ENCODE peak calls at places on chromosomes 7 and 10, in four cellular contexts. One of them, this sample, is unnamed.

GRCh38 chr7:80231719-80232118 is 97.1 kb downstream of the GNAI1 start:
- DNase-seq in HL-60: no peak
- DNase-seq in GM12878: no peak
- DNase-seq in K562: no peak
- DNase-seq in this sample: no peak

GRCh38 chr10:47350671-47351640 is 2.8 kb downstream of the RBP3 start:
- DNase-seq in HL-60: no peak
- DNase-seq in GM12878: no peak
- DNase-seq in K562: no peak
- DNase-seq in this sample: no peak

GRCh38 chr10:95229724-95230627 is 35.9 kb downstream of the ACSM6 start:
- DNase-seq in HL-60: no peak
- DNase-seq in GM12878: no peak
- DNase-seq in K562: no peak
- DNase-seq in this sample: no peak

GRCh38 chr7:41700044-41700471 is 2.8 kb downstream of the INHBA start:
- DNase-seq in HL-60: no peak
- DNase-seq in GM12878: no peak
- DNase-seq in K562: no peak
- DNase-seq in this sample: no peak

GRCh38 chr7:28855538-28856217 is 102.5 kb downstream of the TRIL start:
- DNase-seq in HL-60: no peak
- DNase-seq in GM12878: no peak
- DNase-seq in K562: no peak
- DNase-seq in this sample: no peak

GRCh38 chr10:98273454-98273850 is 5.5 kb upstream of the LOXL4 start:
- DNase-seq in HL-60: no peak
- DNase-seq in GM12878: no peak
- DNase-seq in K562: no peak
- DNase-seq in this sample: no peak

GRCh38 chr7:117995850-117996650 is 122.8 kb upstream of the CTTNBP2 start:
- DNase-seq in HL-60: no peak
- DNase-seq in GM12878: no peak
- DNase-seq in K562: no peak
- DNase-seq in this sample: no peak

GRCh38 chr10:50336140-50336539 is 84.8 kb upstream of the ASAH2 start:
- DNase-seq in HL-60: no peak
- DNase-seq in GM12878: no peak
- DNase-seq in K562: no peak
- DNase-seq in this sample: no peak

GRCh38 chr7:79868010-79868409 is 266.6 kb upstream of the GNAI1 start:
- DNase-seq in HL-60: no peak
- DNase-seq in GM12878: no peak
- DNase-seq in K562: no peak
- DNase-seq in this sample: no peak

GRCh38 chr7:40324889-40325288 is 190.1 kb downstream of the SUGCT start:
- DNase-seq in HL-60: no peak
- DNase-seq in GM12878: no peak
- DNase-seq in K562: no peak
- DNase-seq in this sample: no peak

GRCh38 chr7:154380771-154381170 is 328.6 kb downstream of the DPP6 start:
- DNase-seq in HL-60: no peak
- DNase-seq in GM12878: no peak
- DNase-seq in K562: no peak
- DNase-seq in this sample: no peak

GRCh38 chr7:131504157-131504899 is 52.1 kb downstream of the PODXL start:
- DNase-seq in HL-60: no peak
- DNase-seq in GM12878: no peak
- DNase-seq in K562: no peak
- DNase-seq in this sample: no peak

GRCh38 chr7:87116315-87116714 is 35.9 kb upstream of the DMTF1 start:
- DNase-seq in HL-60: no peak
- DNase-seq in GM12878: no peak
- DNase-seq in K562: no peak
- DNase-seq in this sample: no peak

GRCh38 chr7:85186521-85187241 is at the start of gene SEMA3D:
- DNase-seq in HL-60: peak; percentile 16
- DNase-seq in GM12878: no peak
- DNase-seq in K562: peak; percentile 13
- DNase-seq in this sample: peak; percentile 48

GRCh38 chr7:52715701-52716100 is 319.7 kb upstream of the POM121L12 start:
- DNase-seq in HL-60: no peak
- DNase-seq in GM12878: no peak
- DNase-seq in K562: no peak
- DNase-seq in this sample: no peak

GRCh38 chr10:91339729-91340128 is 70.4 kb upstream of the HECTD2 start:
- DNase-seq in HL-60: no peak
- DNase-seq in GM12878: no peak
- DNase-seq in K562: no peak
- DNase-seq in this sample: no peak

GRCh38 chr7:70855373-70855772 is 276.6 kb upstream of the GALNT17 start:
- DNase-seq in HL-60: no peak
- DNase-seq in GM12878: no peak
- DNase-seq in K562: no peak
- DNase-seq in this sample: no peak

GRCh38 chr10:32971536-32972091 is 13.6 kb upstream of the ITGB1 start:
- DNase-seq in HL-60: no peak
- DNase-seq in GM12878: no peak
- DNase-seq in K562: peak; percentile 45
- DNase-seq in this sample: no peak

DNA sequence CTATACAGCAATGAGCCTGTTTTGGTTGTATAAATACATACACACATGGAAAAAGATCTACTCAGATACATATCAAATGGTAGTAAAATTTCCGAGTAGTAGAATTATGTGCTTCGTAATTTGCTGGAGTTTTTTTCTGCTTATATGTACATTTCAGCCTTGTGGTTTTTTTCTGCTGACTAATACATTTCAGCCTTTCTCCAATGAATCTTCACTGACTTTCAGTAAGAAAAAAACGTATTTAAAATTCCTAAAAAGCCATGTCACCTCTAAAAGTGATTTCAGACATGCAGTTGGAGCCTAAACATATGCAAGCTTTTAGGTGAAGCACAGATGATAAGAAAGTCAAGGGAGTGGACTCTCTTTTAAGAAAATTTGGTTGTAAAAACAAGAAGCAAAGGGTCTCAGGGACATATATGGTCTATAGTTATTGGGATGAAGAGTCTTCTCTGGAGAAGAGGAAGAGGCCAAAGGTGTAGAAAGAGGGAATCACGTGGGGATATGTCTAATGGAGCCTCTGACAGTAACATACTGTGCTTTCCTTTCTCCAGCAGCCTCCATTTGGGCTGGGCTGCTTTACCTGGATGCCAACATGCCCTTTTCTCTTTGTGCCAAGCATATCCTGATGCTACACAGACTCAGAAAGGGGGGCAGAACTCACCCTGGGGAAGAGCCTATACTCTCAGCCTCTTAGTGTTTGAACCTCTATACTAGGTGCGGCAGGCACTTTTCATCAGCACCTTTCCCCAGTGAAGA is 2.4 kb downstream of the AMPH start:
- DNase-seq in HL-60: no peak
- DNase-seq in GM12878: no peak
- DNase-seq in K562: no peak
- DNase-seq in this sample: no peak
- TF ChIP-seq SPI1 in HL-60: no peak
- TF ChIP-seq SPI1 in GM12878: no peak
- TF ChIP-seq SPI1 in K562: no peak
- TF ChIP-seq SPI1 in this sample: no peak

DNA sequence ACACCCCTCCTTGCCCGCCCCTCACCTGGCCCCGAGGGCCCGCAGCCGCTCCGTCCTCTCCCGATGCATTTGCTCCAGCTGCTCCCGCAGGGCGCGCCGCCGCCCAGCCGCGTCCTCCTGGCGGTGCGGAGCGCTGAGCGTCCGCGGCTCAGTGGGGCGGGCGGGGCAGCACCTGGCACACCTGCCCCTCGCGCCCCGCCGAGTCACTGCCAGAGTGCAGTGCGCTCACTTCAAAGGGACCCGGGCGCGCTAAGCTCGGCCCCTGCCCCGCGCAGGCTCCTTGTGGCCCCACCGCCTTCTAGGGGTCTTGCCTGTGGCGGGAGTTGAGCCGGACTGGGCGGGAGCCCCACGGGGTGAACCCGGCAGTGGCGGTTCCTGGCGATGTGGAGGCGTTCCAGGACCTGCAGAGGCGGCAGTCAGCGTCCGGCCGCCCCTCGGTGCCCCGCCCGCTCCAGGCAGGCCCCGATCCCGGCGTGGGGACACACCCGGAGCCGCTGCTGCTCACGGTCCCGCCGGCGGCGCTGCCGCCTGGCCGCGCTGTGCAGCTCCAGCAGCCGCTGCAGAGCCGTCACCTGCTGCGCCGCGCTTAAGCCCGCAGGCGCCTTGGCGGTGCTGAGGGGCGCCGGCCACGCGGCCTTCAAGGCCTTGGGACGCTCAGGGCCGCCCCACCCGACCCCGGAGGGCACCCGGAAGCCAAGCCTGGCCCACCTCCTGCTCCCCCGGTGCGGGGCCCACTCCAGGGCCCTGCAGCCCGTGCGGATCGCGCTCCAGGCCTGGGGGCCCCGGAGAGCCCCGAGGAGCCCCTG is 6.7 kb downstream of the ATP6V1F start:
- DNase-seq in HL-60: peak; percentile 38
- DNase-seq in GM12878: no peak
- DNase-seq in K562: no peak
- DNase-seq in this sample: peak; percentile 74
- TF ChIP-seq POLR2AphosphoS5 in HL-60: no peak
- TF ChIP-seq POLR2AphosphoS5 in GM12878: no peak
- TF ChIP-seq POLR2AphosphoS5 in K562: no peak
- TF ChIP-seq POLR2AphosphoS5 in this sample: no peak

DNA sequence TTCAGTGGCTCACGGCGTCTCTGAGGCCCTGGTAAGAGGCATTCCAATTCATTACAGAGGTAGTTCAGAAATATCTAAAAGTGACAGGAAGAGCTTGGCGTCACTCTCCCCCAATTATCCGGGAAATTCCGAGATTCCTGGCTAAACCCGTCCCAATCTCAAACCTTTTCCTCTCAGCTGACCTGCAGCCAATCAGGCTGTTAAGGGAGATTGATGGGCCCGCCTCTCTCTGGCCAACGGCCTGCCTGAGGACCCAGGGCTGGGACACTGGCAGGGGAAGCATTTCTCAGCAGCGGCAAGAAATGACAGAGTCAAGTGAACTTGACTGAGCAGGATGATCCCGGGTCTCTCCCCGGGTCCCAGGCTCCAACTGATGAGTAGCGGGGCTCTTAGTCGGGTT is 72.3 kb downstream of the EBF3 start:
- DNase-seq in HL-60: no peak
- DNase-seq in GM12878: no peak
- DNase-seq in K562: no peak
- DNase-seq in this sample: no peak
- TF ChIP-seq SPI1 in HL-60: no peak
- TF ChIP-seq SPI1 in GM12878: no peak
- TF ChIP-seq SPI1 in K562: no peak
- TF ChIP-seq SPI1 in this sample: no peak

GRCh38 chr7:47498229-47499056 is 83.5 kb downstream of the TNS3 start:
- DNase-seq in HL-60: no peak
- DNase-seq in GM12878: no peak
- DNase-seq in K562: no peak
- DNase-seq in this sample: no peak
- TF ChIP-seq POLR2AphosphoS5 in HL-60: no peak
- TF ChIP-seq POLR2AphosphoS5 in GM12878: no peak
- TF ChIP-seq POLR2AphosphoS5 in K562: no peak
- TF ChIP-seq POLR2AphosphoS5 in this sample: no peak

GRCh38 chr10:78950656-78951587 is 117.8 kb upstream of the ZMIZ1 start:
- DNase-seq in HL-60: no peak
- DNase-seq in GM12878: no peak
- DNase-seq in K562: no peak
- DNase-seq in this sample: no peak

GRCh38 chr10:78945838-78946237 is 122.9 kb upstream of the ZMIZ1 start:
- DNase-seq in HL-60: no peak
- DNase-seq in GM12878: no peak
- DNase-seq in K562: no peak
- DNase-seq in this sample: no peak

GRCh38 chr10:78947226-78947625 is 121.5 kb upstream of the ZMIZ1 start:
- DNase-seq in HL-60: no peak
- DNase-seq in GM12878: no peak
- DNase-seq in K562: no peak
- DNase-seq in this sample: no peak

GRCh38 chr10:78947733-78948132 is 121.0 kb upstream of the ZMIZ1 start:
- DNase-seq in HL-60: no peak
- DNase-seq in GM12878: no peak
- DNase-seq in K562: no peak
- DNase-seq in this sample: no peak

GRCh38 chr10:78948616-78949015 is 120.2 kb upstream of the ZMIZ1 start:
- DNase-seq in HL-60: no peak
- DNase-seq in GM12878: no peak
- DNase-seq in K562: no peak
- DNase-seq in this sample: no peak
- TF ChIP-seq SPI1 in HL-60: no peak
- TF ChIP-seq SPI1 in GM12878: no peak
- TF ChIP-seq SPI1 in K562: no peak
- TF ChIP-seq SPI1 in this sample: no peak

DNA sequence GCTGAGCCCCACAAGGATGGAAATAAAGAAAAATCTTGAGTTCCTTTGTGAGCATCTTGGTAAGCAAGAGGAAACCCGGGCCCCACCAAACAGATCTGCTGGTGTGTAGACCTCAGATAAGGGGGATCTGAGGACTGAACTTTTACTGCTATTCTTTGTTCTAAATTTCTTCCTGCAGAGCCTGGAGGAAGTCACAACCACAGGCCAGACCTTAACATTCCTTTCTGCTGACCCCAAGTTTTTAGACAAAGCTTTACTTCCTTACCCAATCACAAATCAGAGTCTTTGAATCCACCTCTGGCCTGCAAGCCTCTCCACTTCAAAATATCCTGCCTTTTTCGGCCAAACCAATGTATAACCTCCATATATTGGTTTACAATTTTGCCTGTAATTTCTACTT is 352.6 kb upstream of the AUTS2 start:
- DNase-seq in HL-60: no peak
- DNase-seq in GM12878: no peak
- DNase-seq in K562: no peak
- DNase-seq in this sample: no peak
- TF ChIP-seq POLR2AphosphoS5 in HL-60: no peak
- TF ChIP-seq POLR2AphosphoS5 in GM12878: no peak
- TF ChIP-seq POLR2AphosphoS5 in K562: no peak
- TF ChIP-seq POLR2AphosphoS5 in this sample: no peak

GRCh38 chr7:20399516-20399915 is 68.8 kb downstream of the ITGB8 start:
- DNase-seq in HL-60: no peak
- DNase-seq in GM12878: no peak
- DNase-seq in K562: no peak
- DNase-seq in this sample: no peak

GRCh38 chr7:20393021-20394015 is 62.6 kb downstream of the ITGB8 start:
- DNase-seq in HL-60: no peak
- DNase-seq in GM12878: peak; percentile 8
- DNase-seq in K562: no peak
- DNase-seq in this sample: no peak

GRCh38 chr7:20395494-20395893 is 64.8 kb downstream of the ITGB8 start:
- DNase-seq in HL-60: no peak
- DNase-seq in GM12878: no peak
- DNase-seq in K562: no peak
- DNase-seq in this sample: no peak

GRCh38 chr7:20395094-20395493 is 64.4 kb downstream of the ITGB8 start:
- DNase-seq in HL-60: peak; percentile 23
- DNase-seq in GM12878: no peak
- DNase-seq in K562: no peak
- DNase-seq in this sample: no peak
- TF ChIP-seq SPI1 in HL-60: no peak
- TF ChIP-seq SPI1 in GM12878: no peak
- TF ChIP-seq SPI1 in K562: no peak
- TF ChIP-seq SPI1 in this sample: no peak

GRCh38 chr10:71773221-71773971 is at the start of gene VSIR:
- DNase-seq in HL-60: peak; percentile 89
- DNase-seq in GM12878: peak; percentile 51
- DNase-seq in K562: peak; percentile 100
- DNase-seq in this sample: peak; percentile 90
- TF ChIP-seq POLR2AphosphoS5 in HL-60: peak; percentile 60
- TF ChIP-seq POLR2AphosphoS5 in GM12878: peak; percentile 84
- TF ChIP-seq POLR2AphosphoS5 in K562: no peak
- TF ChIP-seq POLR2AphosphoS5 in this sample: peak; percentile 45

GRCh38 chr7:108818742-108819141 is 249.1 kb downstream of the DNAJB9 start:
- DNase-seq in HL-60: no peak
- DNase-seq in GM12878: no peak
- DNase-seq in K562: no peak
- DNase-seq in this sample: no peak
- TF ChIP-seq SPI1 in HL-60: no peak
- TF ChIP-seq SPI1 in GM12878: no peak
- TF ChIP-seq SPI1 in K562: no peak
- TF ChIP-seq SPI1 in this sample: no peak

This sample was measured in GM12891.